ENCODE peak calls at places on chromosomes 5 and 9, in nine cellular contexts. B is stomach; X is AG04450; A is WERI-Rb-1; G is aorta; N is ascending aorta; Y is cardiac muscle cell; Q is Peyer's patch; K is effector memory CD4-positive, alpha-beta T cell. H is an unnamed sample. For H3K27me3, the result is how much of the 10 kb centered on the place peaks cover.

GRCh38 chr9:93268551-93269314 is 84.8 kb downstream of the WNK2 start:
- DNase-seq in B (peak), X (no peak), A (no peak), G (peak), N (peak), Y (no peak), Q (peak), K (no peak), H (peak)

GRCh38 chr5:398475-399295 is 44.3 kb upstream of the EXOC3 start:
- DNase-seq in B (peak), X (no peak), A (no peak), G (peak), N (no peak), Y (no peak), Q (peak), K (no peak), H (peak)

GRCh38 chr9:22117511-22118388 is 108.6 kb upstream of the CDKN2B start:
- DNase-seq in B (no peak), X (no peak), A (no peak), G (no peak), N (no peak), Y (peak), Q (peak), K (no peak), H (no peak)

GRCh38 chr5:178625679-178626483 is 969 bp downstream of the CLK4 start:
- DNase-seq in B (no peak), X (no peak), A (peak), G (no peak), N (no peak), Y (peak), Q (no peak), K (no peak), H (no peak)

GRCh38 chr5:110088676-110089436 is 399.1 kb downstream of the MAN2A1 start:
- DNase-seq in B (no peak), X (no peak), A (no peak), G (no peak), N (no peak), Y (no peak), Q (no peak), K (no peak), H (no peak)

GRCh38 chr5:32446660-32447059 is 2.1 kb upstream of the ZFR start:
- DNase-seq in B (peak), X (no peak), A (no peak), G (no peak), N (no peak), Y (no peak), Q (peak), K (no peak), H (no peak)

GRCh38 chr5:41157272-41157671 is 56.1 kb downstream of the C6 start:
- DNase-seq in B (no peak), X (no peak), A (no peak), G (no peak), N (no peak), Y (no peak), Q (no peak), K (no peak), H (no peak)

GRCh38 chr9:121783126-121783522 is 131.7 kb downstream of the DAB2IP start:
- DNase-seq in B (no peak), X (no peak), A (peak), G (no peak), N (no peak), Y (no peak), Q (no peak), K (no peak), H (no peak)

GRCh38 chr9:95447660-95448420 is 68.9 kb downstream of the PTCH1 start:
- DNase-seq in B (no peak), X (no peak), A (no peak), G (no peak), N (no peak), Y (no peak), Q (no peak), K (no peak), H (peak)

GRCh38 chr5:91474201-91474600 is 91.1 kb upstream of the ARRDC3 start:
- DNase-seq in B (no peak), X (no peak), A (no peak), G (no peak), N (no peak), Y (no peak), Q (no peak), K (no peak), H (no peak)

GRCh38 chr5:6750951-6751685 is 37.9 kb downstream of the TENT4A start:
- DNase-seq in B (no peak), X (no peak), A (no peak), G (no peak), N (no peak), Y (no peak), Q (peak), K (no peak), H (no peak)

GRCh38 chr5:142856269-142856668 is 86.1 kb downstream of the ARHGAP26 start:
- DNase-seq in B (no peak), X (no peak), A (no peak), G (no peak), N (no peak), Y (no peak), Q (no peak), K (no peak), H (no peak)

DNA sequence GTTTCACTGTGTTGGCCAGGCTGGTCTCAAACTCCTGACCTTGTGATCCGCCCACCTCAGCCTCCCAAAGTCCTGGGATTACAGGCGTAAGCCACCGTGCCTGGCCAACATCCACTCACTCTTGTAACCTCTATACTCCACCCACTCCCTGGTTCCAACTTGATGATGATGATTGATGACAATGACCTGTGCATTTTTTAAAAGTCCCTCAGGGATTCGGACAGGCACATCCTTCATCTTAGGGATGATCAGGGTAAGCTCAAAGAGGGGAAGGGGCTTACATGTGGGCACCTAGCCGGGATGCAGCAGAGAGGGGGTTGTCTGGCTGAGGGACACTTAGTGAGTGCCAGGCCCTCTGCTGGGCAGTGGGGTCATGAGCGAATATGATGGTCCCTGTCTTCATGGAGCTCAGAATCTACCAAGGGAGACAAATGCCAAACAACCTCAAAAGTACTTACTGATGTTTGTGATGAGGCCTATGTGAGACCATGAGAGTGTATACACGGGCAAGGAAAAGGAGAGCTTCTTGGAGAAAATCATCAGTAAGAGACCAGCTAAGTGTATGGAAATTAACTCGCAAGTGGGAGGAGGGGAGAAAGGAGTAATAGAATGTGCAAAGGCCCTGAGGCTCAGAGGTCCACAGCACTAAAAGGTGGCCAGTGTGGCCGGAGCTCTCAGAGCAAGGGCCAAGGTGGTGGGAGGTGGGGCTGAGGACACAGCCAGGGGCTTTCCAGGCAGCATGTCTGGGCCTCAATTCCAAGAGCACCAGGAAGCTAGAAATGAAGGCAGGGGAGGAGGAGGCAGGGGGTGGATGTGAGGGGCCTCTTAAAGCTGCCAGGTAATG is 27.4 kb downstream of the LHX2 start:
- DNase-seq in B (no peak), X (no peak), A (no peak), G (peak), N (no peak), Y (no peak), Q (no peak), K (no peak), H (peak)
- H3K27me3 ChIP-seq in B (under half), X (half or more), A (under half), G (under half), N (under half), Y (half or more), Q (under half), K (under half), H (under half)

GRCh38 chr9:132409828-132410528 is at the start of gene CFAP77:
- DNase-seq in B (peak), X (peak), A (peak), G (peak), N (no peak), Y (peak), Q (peak), K (no peak), H (peak)
- H3K27me3 ChIP-seq in B (under half), X (under half), A (under half), G (under half), N (under half), Y (under half), Q (under half), K (under half), H (under half)

DNA sequence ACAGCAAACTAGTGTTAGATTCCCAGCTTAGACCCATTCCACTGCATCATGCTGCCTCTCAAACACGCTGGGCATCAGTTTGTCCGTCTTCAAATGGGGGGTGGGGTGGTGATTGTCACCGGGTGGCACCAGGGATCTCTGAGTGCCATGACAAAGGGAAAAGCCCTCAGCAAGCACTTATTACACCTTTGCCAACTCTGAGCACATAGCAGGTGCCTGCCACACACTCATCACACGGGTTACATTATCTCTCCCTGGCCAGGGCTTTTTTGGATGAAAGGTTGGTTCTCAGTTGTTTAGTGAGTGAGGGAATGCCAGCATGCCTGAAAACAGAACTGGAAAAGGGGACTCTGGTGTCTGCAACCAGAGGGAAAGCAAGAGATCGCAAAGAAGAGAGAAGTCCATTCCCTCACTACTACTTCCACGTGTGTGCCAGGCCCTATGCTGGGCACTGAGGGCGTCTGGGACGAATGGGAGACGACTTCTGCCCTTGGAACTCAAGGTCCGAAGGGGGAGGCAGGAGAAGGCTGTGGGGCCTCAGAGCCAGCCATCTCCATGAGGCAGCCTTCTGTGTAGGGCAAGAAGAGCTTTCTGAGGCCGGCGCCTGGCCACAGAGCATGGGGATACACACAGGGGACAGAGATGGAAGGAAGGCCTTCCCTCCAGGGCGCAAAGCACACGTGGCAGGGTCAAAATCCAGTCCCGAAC is 48.9 kb downstream of the PAX5 start:
- DNase-seq in B (no peak), X (no peak), A (no peak), G (no peak), N (no peak), Y (no peak), Q (no peak), K (no peak), H (peak)
- H3K27me3 ChIP-seq in B (under half), X (half or more), A (under half), G (under half), N (under half), Y (half or more), Q (under half), K (under half), H (half or more)

DNA sequence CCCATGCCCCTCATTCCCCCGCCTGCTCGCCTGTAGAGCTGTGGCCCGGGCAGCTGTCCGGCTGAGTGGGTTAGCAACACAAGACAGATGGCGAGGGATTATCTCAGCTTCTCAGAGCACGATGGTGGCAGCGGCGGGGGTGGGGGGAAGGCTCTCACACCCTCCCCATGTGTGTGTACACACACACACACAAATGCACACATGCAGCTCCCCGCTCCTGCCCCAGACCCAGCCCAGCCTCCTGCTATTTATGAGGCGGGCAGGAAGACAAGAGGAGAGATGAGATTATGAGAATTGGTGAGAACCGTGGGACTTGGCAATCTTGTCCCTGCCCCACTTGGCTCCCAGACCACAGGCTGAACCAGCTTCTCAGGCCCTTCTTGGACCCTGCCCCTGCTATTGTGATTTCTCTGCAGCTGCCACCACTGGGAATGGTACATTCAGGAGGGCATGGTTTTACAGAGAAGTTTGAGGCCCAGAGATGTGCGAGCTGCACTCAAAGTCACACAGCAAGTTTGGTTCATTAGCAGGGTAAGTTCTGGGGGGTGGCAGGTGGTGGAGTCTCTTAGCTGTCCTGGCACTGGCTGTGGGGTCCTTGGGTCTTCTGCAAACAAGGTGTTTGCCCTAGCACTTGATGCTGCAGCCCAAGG is 51.0 kb upstream of the PSD2 start:
- DNase-seq in B (no peak), X (no peak), A (peak), G (no peak), N (no peak), Y (no peak), Q (no peak), K (no peak), H (no peak)
- H3K27me3 ChIP-seq in B (under half), X (under half), A (under half), G (under half), N (under half), Y (under half), Q (under half), K (under half), H (under half)

GRCh38 chr5:167894631-167895472 is 396.6 kb upstream of the WWC1 start:
- DNase-seq in B (no peak), X (no peak), A (no peak), G (no peak), N (no peak), Y (no peak), Q (no peak), K (no peak), H (no peak)

GRCh38 chr5:167895899-167896659 is 395.4 kb upstream of the WWC1 start:
- DNase-seq in B (no peak), X (no peak), A (no peak), G (no peak), N (no peak), Y (no peak), Q (no peak), K (no peak), H (no peak)

GRCh38 chr5:167889276-167889675 is 402.2 kb upstream of the WWC1 start:
- DNase-seq in B (no peak), X (no peak), A (no peak), G (no peak), N (no peak), Y (no peak), Q (no peak), K (no peak), H (peak)

GRCh38 chr5:167893271-167893670 is 398.2 kb upstream of the WWC1 start:
- DNase-seq in B (no peak), X (no peak), A (no peak), G (no peak), N (no peak), Y (no peak), Q (no peak), K (no peak), H (no peak)

DNA sequence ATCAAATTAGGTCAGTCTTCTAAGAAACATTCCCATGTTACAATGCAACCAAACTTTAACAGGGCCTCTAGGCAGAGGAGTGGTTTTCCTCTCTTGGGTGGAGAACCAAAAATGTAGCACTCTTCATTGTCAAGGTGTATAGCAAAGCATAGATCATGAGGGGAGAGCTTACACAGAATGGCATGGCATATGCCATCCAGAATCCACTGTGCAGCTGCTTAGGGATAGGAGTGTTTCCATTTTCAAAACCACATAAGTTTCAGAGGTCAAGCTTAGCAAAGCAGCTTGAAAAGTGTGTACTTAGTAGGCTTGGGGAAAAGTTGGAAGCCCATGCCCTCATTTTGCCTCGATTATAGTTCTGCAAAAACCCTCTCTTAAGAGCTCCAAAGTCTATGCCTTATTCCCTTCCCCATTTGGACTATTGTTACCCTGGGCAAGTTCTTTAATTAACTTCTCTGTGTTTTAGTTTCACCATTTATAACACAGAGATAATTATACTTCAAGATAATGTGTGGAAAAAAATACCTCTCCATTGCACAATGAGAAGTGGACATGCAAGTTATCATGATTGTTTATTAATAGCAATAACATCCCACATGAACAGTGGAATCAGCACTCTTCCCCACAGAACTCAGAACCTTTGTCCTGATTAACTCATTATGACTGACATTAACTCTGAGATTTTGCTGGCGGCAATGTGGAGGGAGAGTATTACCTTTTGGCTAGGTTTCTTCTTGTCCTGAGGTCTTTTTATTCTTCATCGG is 398.9 kb upstream of the WWC1 start:
- DNase-seq in B (no peak), X (no peak), A (no peak), G (no peak), N (no peak), Y (no peak), Q (no peak), K (no peak), H (no peak)
- H3K27me3 ChIP-seq in B (under half), X (under half), A (under half), G (under half), N (under half), Y (under half), Q (under half), K (under half), H (under half)

GRCh38 chr5:176132471-176133288 is 105.5 kb upstream of the SIMC1 start:
- DNase-seq in B (no peak), X (no peak), A (no peak), G (no peak), N (no peak), Y (no peak), Q (no peak), K (no peak), H (no peak)

GRCh38 chr5:176131771-176132170 is 106.5 kb upstream of the SIMC1 start:
- DNase-seq in B (no peak), X (no peak), A (no peak), G (no peak), N (no peak), Y (no peak), Q (no peak), K (no peak), H (no peak)

GRCh38 chr5:176133877-176134276 is 104.3 kb upstream of the SIMC1 start:
- DNase-seq in B (no peak), X (no peak), A (no peak), G (no peak), N (no peak), Y (no peak), Q (no peak), K (no peak), H (no peak)

GRCh38 chr5:176133289-176133870 is 104.8 kb upstream of the SIMC1 start:
- DNase-seq in B (peak), X (no peak), A (no peak), G (no peak), N (no peak), Y (no peak), Q (no peak), K (no peak), H (peak)

GRCh38 chr5:176134529-176135223 is 103.5 kb upstream of the SIMC1 start:
- DNase-seq in B (no peak), X (no peak), A (no peak), G (no peak), N (no peak), Y (no peak), Q (no peak), K (no peak), H (peak)
- H3K27me3 ChIP-seq in B (under half), X (under half), A (under half), G (under half), N (under half), Y (under half), Q (under half), K (under half), H (under half)

GRCh38 chr5:1706428-1706827 is 93.2 kb downstream of the MRPL36 start:
- DNase-seq in B (no peak), X (no peak), A (no peak), G (no peak), N (no peak), Y (no peak), Q (no peak), K (no peak), H (no peak)

GRCh38 chr5:1706021-1706420 is 93.6 kb downstream of the MRPL36 start:
- DNase-seq in B (no peak), X (no peak), A (no peak), G (no peak), N (no peak), Y (no peak), Q (no peak), K (no peak), H (peak)

GRCh38 chr5:1704266-1704665 is 95.4 kb downstream of the MRPL36 start:
- DNase-seq in B (no peak), X (no peak), A (no peak), G (no peak), N (no peak), Y (no peak), Q (no peak), K (no peak), H (peak)

GRCh38 chr5:1703352-1704050 is 96.1 kb downstream of the MRPL36 start:
- DNase-seq in B (no peak), X (no peak), A (peak), G (no peak), N (no peak), Y (no peak), Q (no peak), K (no peak), H (peak)

GRCh38 chr5:1704676-1705075 is 95.0 kb downstream of the MRPL36 start:
- DNase-seq in B (no peak), X (no peak), A (no peak), G (no peak), N (no peak), Y (no peak), Q (no peak), K (no peak), H (no peak)
- H3K27me3 ChIP-seq in B (under half), X (under half), A (half or more), G (under half), N (under half), Y (under half), Q (under half), K (under half), H (under half)

DNA sequence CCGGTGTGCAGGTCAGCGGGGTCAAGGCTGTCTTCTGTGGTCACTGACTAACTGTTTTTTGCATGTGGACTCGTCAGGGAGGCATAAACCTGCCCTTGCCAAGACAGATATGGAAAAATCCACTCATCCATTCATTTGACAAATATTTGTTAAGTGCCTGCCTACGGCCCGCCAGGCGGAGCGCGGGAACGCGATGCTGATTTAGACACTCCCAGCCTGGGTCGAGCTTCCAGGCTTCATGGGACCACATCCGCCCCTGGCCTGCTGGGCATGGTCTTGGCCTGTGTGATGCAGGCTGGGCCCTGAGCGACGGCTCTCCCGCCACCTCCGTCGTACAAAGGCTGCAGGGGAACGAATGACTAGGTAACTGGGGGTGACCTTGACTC is 18.1 kb downstream of the MYMK start:
- DNase-seq in B (peak), X (peak), A (no peak), G (peak), N (peak), Y (peak), Q (no peak), K (no peak), H (no peak)
- H3K27me3 ChIP-seq in B (under half), X (under half), A (under half), G (under half), N (under half), Y (under half), Q (under half), K (under half), H (under half)